ENCODE peak calls at places on chromosomes 7 and 10, in five cellular contexts. L, W, O, H and D are unnamed samples.

GRCh38 chr10:51861731-51862130 is 162.3 kb upstream of the CSTF2T start:
- DNase-seq in O (no peak), H (no peak), L (no peak), W (no peak), D (no peak)

GRCh38 chr7:158368449-158368848 is 219.2 kb downstream of the PTPRN2 start:
- DNase-seq in H (no peak), L (no peak), W (no peak), O (no peak), D (no peak)

GRCh38 chr10:133527779-133528271 is 662 bp downstream of the CYP2E1 start:
- DNase-seq in H (no peak), W (peak; percentile 10), O (peak; percentile 14), L (no peak), D (peak; percentile 39)

GRCh38 chr10:71868192-71868697 is 17.2 kb upstream of the PSAP start:
- DNase-seq in W (peak; percentile 77), O (no peak), H (no peak), L (no peak), D (peak; percentile 93)

GRCh38 chr7:111893190-111893589 is 313.0 kb downstream of the DOCK4 start:
- DNase-seq in L (no peak), O (no peak), W (no peak), H (no peak), D (no peak)

GRCh38 chr7:44707558-44708230 is 41.0 kb upstream of the ZMIZ2 start:
- DNase-seq in W (no peak), L (no peak), O (no peak), H (no peak), D (peak; percentile 68)

GRCh38 chr10:69826789-69827532 is 25.3 kb downstream of the COL13A1 start:
- DNase-seq in H (no peak), O (peak; percentile 71), W (no peak), L (no peak), D (no peak)

GRCh38 chr10:68333058-68333395 is 299 bp upstream of the PBLD start:
- DNase-seq in H (no peak), O (no peak), W (peak; percentile 75), L (no peak), D (no peak)

GRCh38 chr7:12386237-12386839 is 17.3 kb downstream of the VWDE start:
- DNase-seq in H (no peak), W (no peak), L (no peak), O (no peak), D (no peak)

GRCh38 chr10:45163315-45163975 is 152.0 kb downstream of the OR13A1 start:
- DNase-seq in H (no peak), W (no peak), O (no peak), L (no peak), D (no peak)

GRCh38 chr7:96499532-96499931 is 177.6 kb upstream of the SLC25A13 start:
- DNase-seq in W (no peak), L (no peak), O (no peak), H (no peak), D (no peak)

GRCh38 chr10:7400068-7400824 is 10.6 kb downstream of the SFMBT2 start:
- DNase-seq in L (no peak), H (no peak), O (no peak), W (no peak), D (no peak)

GRCh38 chr7:50315193-50315592 is 10.7 kb downstream of the IKZF1 start:
- DNase-seq in O (no peak), W (no peak), L (no peak), H (no peak), D (peak; percentile 36)

GRCh38 chr10:69093933-69094332 is 6.0 kb downstream of the SRGN start:
- DNase-seq in H (no peak), O (no peak), W (peak; percentile 44), L (no peak), D (no peak)

GRCh38 chr10:59857049-59857448 is 49.3 kb downstream of the CCDC6 start:
- DNase-seq in W (peak; percentile 20), L (no peak), O (no peak), H (no peak), D (no peak)

GRCh38 chr10:127034790-127035189 is 129.6 kb downstream of the DOCK1 start:
- DNase-seq in L (peak; percentile 8), O (no peak), W (no peak), H (no peak), D (no peak)

GRCh38 chr7:85041599-85042216 is 145.1 kb downstream of the SEMA3D start:
- DNase-seq in H (peak; percentile 37), L (peak; percentile 60), W (peak; percentile 74), O (peak; percentile 85), D (no peak)

GRCh38 chr10:71398991-71399375 is 2.3 kb downstream of the CDH23 start:
- DNase-seq in O (no peak), L (no peak), W (no peak), H (no peak), D (no peak)

GRCh38 chr7:75962607-75963382 is 31.6 kb downstream of the TMEM120A start:
- DNase-seq in H (peak; percentile 21), L (peak; percentile 62), O (no peak), W (peak; percentile 94), D (peak; percentile 96)

GRCh38 chr7:37448637-37449331 is at the start of gene ELMO1:
- DNase-seq in O (peak; percentile 93), W (peak; percentile 70), L (peak; percentile 76), H (no peak), D (peak; percentile 89)

GRCh38 chr7:129657363-129657762 is 45.8 kb downstream of the NRF1 start:
- DNase-seq in L (no peak), W (no peak), O (no peak), H (no peak), D (no peak)
- H3K27me3 ChIP-seq in L (no peaks in the 10 kb centered on the region), W (no peaks in the 10 kb centered on the region), O (no peaks in the 10 kb centered on the region), H (no peaks in the 10 kb centered on the region), D (no peaks in the 10 kb centered on the region)

DNA sequence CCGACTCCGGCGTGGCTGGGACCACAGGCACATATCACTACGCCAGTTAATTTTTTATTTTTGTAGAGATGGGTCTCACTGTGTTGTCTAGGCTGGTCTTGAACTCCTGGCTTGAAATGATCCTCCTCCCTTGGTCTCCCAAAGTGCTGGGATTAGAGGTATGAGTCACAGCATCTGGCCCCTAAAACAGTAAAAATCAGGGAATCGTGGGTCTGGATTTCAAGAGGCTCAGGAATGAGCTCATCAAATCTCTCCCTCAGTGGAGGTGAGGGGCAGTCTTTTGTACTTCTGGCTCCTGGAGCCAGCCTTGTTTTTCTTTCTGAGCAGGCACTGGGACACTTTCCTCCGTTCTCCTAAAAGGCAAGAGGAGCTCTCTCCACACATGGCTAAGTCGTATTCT is 32.1 kb upstream of the RHEB start:
- DNase-seq in L (no peak), O (no peak), W (no peak), H (no peak), D (no peak)
- H3K27ac ChIP-seq in L (no peak overlapping the region), O (no peak overlapping the region), W (no peak overlapping the region), H (no peak overlapping the region), D (no peak overlapping the region)

DNA sequence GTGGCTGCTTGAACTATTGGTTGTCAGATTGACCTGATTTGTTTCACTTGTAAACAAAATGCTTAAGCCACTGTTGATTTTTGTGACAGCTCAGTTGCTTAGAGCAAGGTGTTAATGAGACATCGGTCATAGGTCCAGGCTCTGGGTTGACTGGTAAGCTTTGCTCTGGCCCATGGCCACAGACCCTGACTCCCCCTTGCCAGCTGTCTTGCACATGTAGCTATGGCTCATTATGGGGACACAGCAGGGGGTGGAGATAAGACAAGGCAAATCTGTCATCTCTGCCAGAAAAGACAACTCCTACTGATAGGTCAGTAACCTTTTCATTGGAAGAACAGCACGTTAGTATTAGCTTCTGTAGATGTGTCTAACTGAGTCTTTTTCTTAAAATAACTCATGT is 95.3 kb downstream of the KAT6B start:
- DNase-seq in O (no peak), L (peak; percentile 62), H (no peak), W (no peak), D (no peak)
- H3K27me3 ChIP-seq in O (no peaks in the 10 kb centered on the region), L (no peaks in the 10 kb centered on the region), H (no peaks in the 10 kb centered on the region), W (no peaks in the 10 kb centered on the region), D (no peaks in the 10 kb centered on the region)

GRCh38 chr10:123865350-123865749 is 26.3 kb downstream of the CPXM2 start:
- DNase-seq in H (no peak), W (no peak), O (no peak), L (no peak), D (no peak)
- H3K27ac ChIP-seq in H (no peak overlapping the region), W (no peak overlapping the region), O (no peak overlapping the region), L (no peak overlapping the region), D (no peak overlapping the region)

GRCh38 chr10:95485030-95485429 is 76.1 kb downstream of the SORBS1 start:
- DNase-seq in O (no peak), W (no peak), L (no peak), H (no peak), D (no peak)

GRCh38 chr10:95482501-95483248 is 78.5 kb downstream of the SORBS1 start:
- DNase-seq in L (no peak), W (peak; percentile 32), H (no peak), O (no peak), D (no peak)

GRCh38 chr10:95487994-95488393 is 73.2 kb downstream of the SORBS1 start:
- DNase-seq in O (no peak), L (no peak), W (no peak), H (no peak), D (no peak)

GRCh38 chr10:95480901-95481491 is 80.2 kb downstream of the SORBS1 start:
- DNase-seq in W (peak; percentile 52), H (no peak), L (no peak), O (no peak), D (no peak)

DNA sequence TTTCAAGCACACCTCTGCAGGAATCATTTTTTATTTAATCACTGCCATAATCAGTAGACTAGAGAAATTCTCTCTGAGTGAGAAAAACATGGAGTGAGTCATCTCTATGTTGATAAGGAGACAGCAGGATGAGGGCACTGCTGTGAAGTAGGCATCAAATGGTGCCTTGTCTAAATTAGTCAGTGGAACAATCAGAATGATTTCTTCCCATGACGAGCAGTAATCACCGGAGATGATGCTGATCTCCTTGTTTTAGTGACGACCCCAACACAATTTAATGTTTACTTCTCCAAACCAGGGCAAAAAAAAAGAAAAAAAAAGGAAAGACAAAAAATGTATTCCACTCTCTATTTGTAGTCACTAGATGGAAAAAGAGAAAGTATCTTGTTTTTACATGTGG is 75.7 kb downstream of the SORBS1 start:
- DNase-seq in O (no peak), W (peak; percentile 39), L (no peak), H (no peak), D (no peak)
- H3K27me3 ChIP-seq in O (no peaks in the 10 kb centered on the region), W (no peaks in the 10 kb centered on the region), L (no peaks in the 10 kb centered on the region), H (no peaks in the 10 kb centered on the region), D (no peaks in the 10 kb centered on the region)

GRCh38 chr7:70694909-70695803 is 436.8 kb upstream of the GALNT17 start:
- DNase-seq in W (peak; percentile 59), O (peak; percentile 48), L (peak; percentile 35), H (no peak), D (peak; percentile 94)
- H3K27ac ChIP-seq in W (peak overlapping the region; percentile 2), O (no peak overlapping the region), L (no peak overlapping the region), H (peak overlapping the region; percentile 42), D (peak overlapping the region; percentile 54)

GRCh38 chr7:136066304-136067143 is 89.4 kb upstream of the MTPN start:
- DNase-seq in L (no peak), H (no peak), O (no peak), W (no peak), D (no peak)
- H3K27me3 ChIP-seq in L (no peaks in the 10 kb centered on the region), H (peaks cover 2% of the 10 kb centered on the region), O (no peaks in the 10 kb centered on the region), W (no peaks in the 10 kb centered on the region), D (no peaks in the 10 kb centered on the region)